ENCODE peak calls at places on chromosomes 5 and 9, in four cellular contexts. G, O, B and H are unnamed samples.

GRCh38 chr5:66041612-66042011 is 102.5 kb upstream of the SREK1 start:
- DNase-seq in G (no peak), O (no peak), B (no peak), H (no peak)

GRCh38 chr9:127927457-127928231 is 2.9 kb downstream of the PIP5KL1 start:
- DNase-seq in G (no peak), O (peak; percentile 84), B (no peak), H (peak; percentile 54)

GRCh38 chr5:81631124-81631523 is 119.8 kb downstream of the SSBP2 start:
- DNase-seq in G (peak; percentile 51), O (no peak), B (no peak), H (no peak)

GRCh38 chr9:99118782-99119466 is 14.0 kb downstream of the TGFBR1 start:
- DNase-seq in G (peak; percentile 76), O (no peak), B (no peak), H (no peak)

GRCh38 chr9:109868222-109868621 is 88.2 kb downstream of the PALM2AKAP2 start:
- DNase-seq in G (no peak), O (no peak), B (no peak), H (no peak)

GRCh38 chr5:66864240-66864884 is 268.2 kb downstream of the MAST4 start:
- DNase-seq in G (no peak), O (no peak), B (peak; percentile 15), H (no peak)

GRCh38 chr5:78956901-78957300 is 28.2 kb downstream of the ARSB start:
- DNase-seq in G (no peak), O (no peak), B (no peak), H (no peak)

GRCh38 chr5:139575313-139575646 is 14.1 kb downstream of the UBE2D2 start:
- DNase-seq in G (no peak), O (no peak), B (no peak), H (no peak)

GRCh38 chr5:14663734-14664269 is 716 bp upstream of the OTULIN start:
- DNase-seq in G (no peak), O (no peak), B (no peak), H (no peak)

GRCh38 chr5:180602481-180603075 is 11.3 kb upstream of the SCGB3A1 start:
- DNase-seq in G (no peak), O (no peak), B (no peak), H (no peak)

GRCh38 chr9:127158995-127159801 is 36.8 kb upstream of the ANGPTL2 start:
- DNase-seq in G (no peak), O (peak; percentile 17), B (peak; percentile 76), H (no peak)

GRCh38 chr9:107487521-107488399 is 1.8 kb downstream of the KLF4 start:
- DNase-seq in G (no peak), O (peak; percentile 47), B (no peak), H (no peak)

GRCh38 chr9:137021979-137022619 is 5.9 kb downstream of the ABCA2 start:
- DNase-seq in G (no peak), O (peak; percentile 90), B (peak; percentile 88), H (peak; percentile 84)

GRCh38 chr5:120545007-120545406 is 80.9 kb downstream of the PRR16 start:
- DNase-seq in G (no peak), O (no peak), B (no peak), H (no peak)

GRCh38 chr9:95030920-95031662 is 286.4 kb downstream of the FANCC start:
- DNase-seq in G (no peak), O (no peak), B (no peak), H (no peak)

GRCh38 chr5:104186510-104186909 is 623.9 kb upstream of the NUDT12 start:
- DNase-seq in G (no peak), O (no peak), B (no peak), H (no peak)

GRCh38 chr9:136110082-136111061 is 8.3 kb downstream of the TMEM250 start:
- DNase-seq in G (no peak), O (no peak), B (no peak), H (no peak)

GRCh38 chr9:109109962-109110325 is 9.8 kb downstream of the TMEM245 start:
- DNase-seq in G (no peak), O (no peak), B (peak; percentile 60), H (no peak)

GRCh38 chr5:175347027-175347426 is 97.0 kb downstream of the DRD1 start:
- DNase-seq in G (no peak), O (no peak), B (no peak), H (no peak)

GRCh38 chr5:6832272-6832671 is 119.0 kb downstream of the TENT4A start:
- DNase-seq in G (no peak), O (no peak), B (no peak), H (no peak)

GRCh38 chr5:179176571-179177230 is 116.5 kb downstream of the ZNF354C start:
- DNase-seq in G (no peak), O (no peak), B (no peak), H (no peak)

GRCh38 chr5:138654281-138654867 is 79.2 kb upstream of the HSPA9 start:
- DNase-seq in G (peak; percentile 75), O (no peak), B (no peak), H (no peak)

GRCh38 chr5:141883948-141884318 is 5.7 kb upstream of the PCDH1 start:
- DNase-seq in G (no peak), O (no peak), B (no peak), H (no peak)
- H3K27me3 ChIP-seq in G (peaks cover 10% of the 10 kb centered on the region), O (peaks cover 4% of the 10 kb centered on the region), B (peaks cover 3% of the 10 kb centered on the region), H (peaks cover 15% of the 10 kb centered on the region)

DNA sequence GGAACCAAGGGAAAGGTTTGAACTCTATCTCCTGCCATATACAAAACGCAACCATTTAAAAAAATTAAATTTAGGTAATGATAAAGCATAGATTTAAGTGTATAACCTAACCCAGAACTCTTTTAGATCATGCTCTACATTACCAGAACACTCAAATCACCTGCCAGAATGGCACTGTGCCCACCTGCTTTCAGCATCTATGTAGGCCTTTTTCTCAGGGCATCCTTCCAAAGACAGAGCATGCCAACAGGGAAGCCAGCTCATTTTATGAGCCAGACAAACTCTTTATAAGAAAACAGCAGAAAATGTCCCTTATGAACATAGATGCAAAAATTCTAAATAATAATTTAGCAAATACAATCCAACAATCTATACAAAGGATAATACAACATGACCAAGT is 47.9 kb upstream of the SMAD5 start:
- DNase-seq in G (no peak), O (no peak), B (no peak), H (no peak)
- TF ChIP-seq SUZ12 in G (no peak), O (no peak), B (no peak), H (no peak)

GRCh38 chr9:121822093-121823085 is 171.0 kb downstream of the DAB2IP start:
- DNase-seq in G (no peak), O (no peak), B (no peak), H (no peak)
- H3K4me1 ChIP-seq in G (no peaks in the 10 kb centered on the region), O (peaks cover 9% of the 10 kb centered on the region), B (peaks cover 4% of the 10 kb centered on the region), H (peaks cover 29% of the 10 kb centered on the region)

GRCh38 chr5:68231414-68232076 is 16.0 kb downstream of the PIK3R1 start:
- DNase-seq in G (no peak), O (no peak), B (no peak), H (no peak)

GRCh38 chr5:68227532-68228160 is 12.1 kb downstream of the PIK3R1 start:
- DNase-seq in G (no peak), O (no peak), B (no peak), H (no peak)

GRCh38 chr5:68230285-68230684 is 14.7 kb downstream of the PIK3R1 start:
- DNase-seq in G (no peak), O (no peak), B (no peak), H (no peak)

GRCh38 chr5:68226564-68227073 is 11.1 kb downstream of the PIK3R1 start:
- DNase-seq in G (no peak), O (no peak), B (no peak), H (no peak)

DNA sequence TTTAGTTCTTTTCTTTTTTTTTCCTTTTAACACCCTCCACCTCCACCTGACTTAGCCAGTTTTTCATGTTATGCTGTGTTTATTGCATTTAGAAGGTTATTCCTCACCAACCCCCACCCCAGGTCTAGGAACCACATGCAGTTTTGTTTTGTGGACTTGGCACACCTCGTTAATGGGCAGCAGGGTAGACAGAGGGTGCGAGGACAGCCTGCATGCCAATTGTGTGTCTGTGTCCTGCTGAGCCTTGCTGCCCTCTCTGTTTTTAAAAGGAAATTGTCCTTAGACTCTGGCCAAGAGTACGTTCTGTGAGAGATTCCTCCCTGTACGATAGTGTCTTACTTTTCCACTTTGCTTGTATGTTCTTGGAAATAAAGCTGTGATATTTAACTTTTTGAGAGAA is 13.9 kb downstream of the PIK3R1 start:
- DNase-seq in G (no peak), O (no peak), B (no peak), H (no peak)
- H3K27me3 ChIP-seq in G (no peaks in the 10 kb centered on the region), O (no peaks in the 10 kb centered on the region), B (no peaks in the 10 kb centered on the region), H (no peaks in the 10 kb centered on the region)

GRCh38 chr9:7597716-7598115 is 201.9 kb downstream of the DMAC1 start:
- DNase-seq in G (no peak), O (no peak), B (no peak), H (no peak)
- TF ChIP-seq SUZ12 in G (no peak), O (no peak), B (no peak), H (no peak)

DNA sequence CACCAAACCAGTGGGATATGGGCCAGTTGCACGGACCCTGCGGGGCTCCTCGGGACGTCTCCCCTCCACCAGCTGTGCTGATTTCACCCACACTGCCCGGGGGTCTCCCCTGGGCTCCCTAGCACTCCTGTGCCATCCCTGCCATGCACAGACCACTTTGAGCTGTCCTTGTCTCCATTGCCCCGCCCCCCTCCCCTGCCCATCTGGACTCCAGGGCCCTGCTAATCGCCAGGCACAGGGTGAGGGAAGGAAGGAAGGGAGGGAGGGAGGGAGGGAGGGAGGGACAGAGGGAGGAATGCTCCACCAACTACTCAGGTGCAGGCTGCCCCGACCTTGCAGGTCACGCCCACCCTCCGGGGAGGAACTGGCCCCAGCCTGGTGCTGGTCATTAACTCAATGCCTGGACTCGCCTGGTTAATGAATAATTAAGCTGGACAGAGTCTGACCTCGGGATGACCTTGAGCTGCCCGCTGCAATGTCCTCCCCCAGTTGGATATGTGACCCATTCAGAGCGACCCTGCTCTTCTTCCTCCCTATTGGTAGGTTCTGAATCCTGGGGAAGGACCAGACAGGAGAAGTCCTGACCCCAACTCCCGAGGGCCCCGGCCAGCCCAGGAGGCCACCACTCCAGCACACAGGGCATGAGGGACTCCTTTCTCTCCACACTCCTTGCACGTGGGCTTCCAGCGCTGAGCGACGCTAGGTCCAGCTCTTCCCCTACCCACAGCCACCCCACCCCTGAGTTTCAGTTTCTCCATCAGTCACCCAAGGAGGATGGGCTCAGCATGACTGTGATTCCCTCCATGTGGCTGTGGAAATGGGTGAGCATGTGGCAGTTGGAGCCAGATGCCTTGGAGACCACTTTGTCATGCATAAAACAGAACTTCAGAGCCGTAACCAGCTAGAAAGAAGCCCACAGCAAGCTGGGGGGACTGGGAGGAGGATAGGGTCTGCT is 62.1 kb downstream of the C9orf50 start:
- DNase-seq in G (no peak), O (no peak), B (peak; percentile 99), H (no peak)
- H3K4me1 ChIP-seq in G (no peaks in the 10 kb centered on the region), O (peaks cover 35% of the 10 kb centered on the region), B (peaks cover 87% of the 10 kb centered on the region), H (peaks cover 45% of the 10 kb centered on the region)

DNA sequence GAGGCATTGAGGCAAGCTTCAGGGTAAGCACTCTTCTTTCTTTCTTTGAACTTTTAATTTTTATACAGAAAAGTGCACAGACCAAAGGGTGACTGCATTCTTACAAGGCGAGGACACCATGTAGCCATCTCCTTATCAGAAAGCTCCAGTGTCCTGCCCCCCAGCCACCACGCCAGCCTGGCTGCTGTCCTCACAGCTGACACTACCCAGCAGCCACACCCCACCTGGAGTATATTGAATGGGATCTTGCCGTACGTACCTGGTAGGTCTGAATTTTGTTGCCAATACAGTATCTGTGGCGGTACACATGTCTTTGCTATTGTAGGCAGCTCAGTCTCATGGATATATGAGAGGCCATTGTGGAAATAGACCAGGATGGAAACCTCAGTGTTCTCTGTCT is 284.0 kb upstream of the IRX2 start:
- DNase-seq in G (no peak), O (no peak), B (no peak), H (no peak)
- H3K27me3 ChIP-seq in G (no peaks in the 10 kb centered on the region), O (no peaks in the 10 kb centered on the region), B (no peaks in the 10 kb centered on the region), H (no peaks in the 10 kb centered on the region)